ENCODE peak calls at places on chromosomes 3 and 15, in nine cellular contexts. Q, C, U, Z, N, R, I, W and G are unnamed samples.

GRCh38 chr15:67116742-67117141 is 51.3 kb downstream of the SMAD3 start:
- DNase-seq in Q (no peak), W (peak; percentile 73), Z (no peak), C (no peak), U (no peak), I (no peak), R (no peak), N (no peak), G (no peak)

GRCh38 chr3:27080126-27080525 is 289.1 kb downstream of the NEK10 start:
- DNase-seq in N (no peak), I (no peak), W (no peak), U (no peak), C (no peak), Q (peak; percentile 6), R (no peak), Z (no peak), G (no peak)

GRCh38 chr15:100672959-100673358 is 70.6 kb downstream of the ASB7 start:
- DNase-seq in C (no peak), Z (no peak), R (no peak), N (no peak), U (no peak), Q (no peak), W (no peak), I (no peak), G (no peak)

GRCh38 chr3:158918008-158918407 is 116.2 kb downstream of the MFSD1 start:
- DNase-seq in W (peak; percentile 29), U (peak; percentile 48), N (no peak), R (peak; percentile 24), Q (peak; percentile 27), C (peak; percentile 55), Z (peak; percentile 46), I (peak; percentile 66), G (no peak)

GRCh38 chr3:113292933-113293332 is 81.6 kb downstream of the BOC start:
- DNase-seq in U (no peak), I (no peak), N (no peak), W (no peak), Q (no peak), Z (no peak), R (no peak), C (no peak), G (no peak)

GRCh38 chr15:52870015-52870414 is 79.9 kb upstream of the ONECUT1 start:
- DNase-seq in C (no peak), Z (no peak), Q (no peak), I (no peak), R (no peak), U (no peak), N (no peak), W (no peak), G (no peak)

GRCh38 chr3:127959873-127960272 is 44.8 kb downstream of the KBTBD12 start:
- DNase-seq in C (peak; percentile 57), U (peak; percentile 34), R (peak; percentile 11), Q (no peak), I (peak; percentile 49), Z (peak; percentile 56), N (no peak), W (peak; percentile 4), G (no peak)

GRCh38 chr3:111782447-111782782 is 76.7 kb upstream of the PHLDB2 start:
- DNase-seq in R (no peak), N (no peak), U (no peak), W (no peak), Z (no peak), Q (no peak), C (no peak), I (no peak), G (no peak)

GRCh38 chr3:56205406-56205805 is 262.9 kb downstream of the ERC2 start:
- DNase-seq in C (no peak), W (no peak), R (no peak), Z (no peak), Q (no peak), N (no peak), I (no peak), U (no peak), G (no peak)

GRCh38 chr3:9534429-9534828 is 19.2 kb downstream of the LHFPL4 start:
- DNase-seq in R (no peak), N (no peak), W (no peak), Q (no peak), I (no peak), U (no peak), C (no peak), Z (no peak), G (no peak)

GRCh38 chr15:64623347-64624024 is 151.9 kb downstream of the RBPMS2 start:
- DNase-seq in I (no peak), Q (no peak), W (peak; percentile 24), Z (no peak), N (no peak), R (no peak), U (no peak), C (no peak), G (no peak)

GRCh38 chr3:150240891-150241290 is 167.2 kb upstream of the TSC22D2 start:
- DNase-seq in U (no peak), R (no peak), I (no peak), N (no peak), C (no peak), Z (no peak), W (no peak), Q (no peak), G (no peak)

GRCh38 chr3:50389368-50389767 is 30.0 kb upstream of the TMEM115 start:
- DNase-seq in N (no peak), R (no peak), I (peak; percentile 72), U (no peak), Z (no peak), C (no peak), Q (no peak), W (no peak), G (no peak)

GRCh38 chr15:90413411-90414379 is 25.7 kb downstream of the IQGAP1 start:
- DNase-seq in N (no peak), I (no peak), Z (no peak), R (no peak), U (no peak), C (no peak), Q (no peak), W (peak; percentile 69), G (no peak)

GRCh38 chr3:122510878-122511481 is 3.8 kb downstream of the KPNA1 start:
- DNase-seq in N (no peak), C (peak; percentile 13), U (no peak), W (peak; percentile 15), Z (no peak), I (no peak), R (no peak), Q (no peak), G (no peak)

GRCh38 chr15:68924866-68925599 is 5.3 kb upstream of the SPESP1 start:
- DNase-seq in Z (peak; percentile 69), Q (peak; percentile 63), U (peak; percentile 77), C (peak; percentile 74), N (peak; percentile 37), R (peak; percentile 68), I (peak; percentile 83), W (peak; percentile 71), G (peak; percentile 92)

GRCh38 chr3:33113772-33114621 is at the start of gene CRTAP:
- DNase-seq in R (peak; percentile 98), N (peak; percentile 61), W (peak; percentile 94), U (peak; percentile 99), Z (peak; percentile 98), Q (peak; percentile 78), C (peak; percentile 97), I (peak; percentile 98), G (peak; percentile 99)
- TF ChIP-seq POLR2A in R (peak; percentile 66), N (peak; percentile 56), W (no peak), U (peak; percentile 80), Z (no peak), Q (peak; percentile 58), C (peak; percentile 65), I (peak; percentile 71), G (no peak)

GRCh38 chr3:52844290-52844985 is 9.6 kb upstream of the MUSTN1 start:
- DNase-seq in W (no peak), I (no peak), R (no peak), N (no peak), C (no peak), Z (no peak), U (no peak), Q (no peak), G (no peak)
- TF ChIP-seq POLR2A in W (no peak), I (no peak), R (no peak), N (no peak), C (no peak), Z (no peak), U (no peak), Q (no peak), G (no peak)

DNA sequence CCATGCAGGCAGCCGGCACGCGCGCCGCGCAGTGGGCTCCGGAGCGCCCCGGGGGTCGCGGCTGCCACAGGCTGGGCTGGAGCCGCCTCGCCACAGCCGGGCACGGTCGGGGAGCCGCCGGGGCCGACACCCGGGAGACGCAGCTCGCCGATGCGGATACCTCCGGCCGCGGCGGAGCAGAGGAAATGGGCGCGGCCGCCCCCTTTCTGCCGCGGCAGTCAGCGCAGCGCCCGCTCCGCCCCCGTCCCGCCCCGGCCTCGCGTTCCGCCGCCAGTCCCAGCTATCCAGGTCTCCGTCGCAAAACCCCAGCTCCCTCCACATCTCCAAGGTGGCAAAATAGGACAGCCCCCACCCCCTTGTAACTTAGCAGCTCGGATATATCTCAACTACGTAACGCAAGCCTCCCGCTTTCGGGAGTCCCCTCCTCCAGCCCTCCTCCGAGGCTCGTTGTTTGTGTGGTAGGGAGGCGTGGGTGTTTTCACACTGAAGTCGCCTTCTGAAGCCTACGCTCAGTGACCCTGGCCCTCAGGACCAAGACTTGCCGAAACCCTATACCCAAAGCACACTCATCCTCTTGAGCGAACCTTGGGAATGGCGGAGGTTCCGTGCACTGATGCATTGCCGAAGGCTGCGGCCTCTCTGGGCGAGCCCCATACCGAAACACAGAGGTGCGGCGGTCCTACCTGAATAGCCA is at the start of gene SH3BP5:
- DNase-seq in W (peak; percentile 47), Q (peak; percentile 71), N (peak; percentile 78), R (peak; percentile 79), U (peak; percentile 88), C (peak; percentile 76), I (peak; percentile 74), Z (peak; percentile 76), G (peak; percentile 55)
- TF ChIP-seq POLR2A in W (no peak), Q (peak; percentile 68), N (peak; percentile 68), R (no peak), U (peak; percentile 94), C (peak; percentile 17), I (peak; percentile 19), Z (no peak), G (peak; percentile 30)

GRCh38 chr3:14410501-14411165 is 8.2 kb downstream of the SLC6A6 start:
- DNase-seq in U (peak; percentile 95), Q (peak; percentile 86), C (peak; percentile 97), Z (peak; percentile 58), N (no peak), W (peak; percentile 92), R (peak; percentile 33), I (no peak), G (no peak)
- TF ChIP-seq POLR2A in U (peak; percentile 76), Q (no peak), C (peak; percentile 34), Z (no peak), N (no peak), W (no peak), R (no peak), I (no peak), G (no peak)

GRCh38 chr15:41116116-41116871 is at the start of gene INO80:
- DNase-seq in N (peak; percentile 75), U (peak; percentile 99), C (peak; percentile 98), R (peak; percentile 99), Q (peak; percentile 89), I (peak; percentile 99), W (peak; percentile 99), Z (peak; percentile 98), G (peak; percentile 98)
- TF ChIP-seq POLR2A in N (peak; percentile 65), U (peak; percentile 91), C (peak; percentile 93), R (peak; percentile 91), Q (peak; percentile 58), I (peak; percentile 98), W (peak; percentile 76), Z (peak; percentile 80), G (no peak)